ENCODE peak calls at places on chromosomes 2 and 18, in five cellular contexts. M is foreskin keratinocyte, K is choroid plexus epithelial cell, X is kidney tubule cell, O is HS-5. Z is an unnamed sample.

GRCh38 chr2:46657042-46657504 is 177.7 kb downstream of the TMEM247 start:
- DNase-seq in O (no peak), M (no peak), X (peak), K (peak), Z (no peak)

GRCh38 chr18:10070581-10071000 is 156.8 kb downstream of the VAPA start:
- DNase-seq in K (peak), O (no peak), X (peak), M (no peak), Z (no peak)

GRCh38 chr18:37385846-37386435 is 179.7 kb downstream of the CELF4 start:
- DNase-seq in M (no peak), O (peak), X (peak), K (peak), Z (no peak)

GRCh38 chr2:38876407-38876806 is 631 bp downstream of the MORN2 start:
- DNase-seq in M (no peak), K (no peak), X (peak), O (no peak), Z (no peak)

GRCh38 chr2:171522057-171522803 is at the start of gene CYBRD1:
- DNase-seq in M (peak), K (peak), X (peak), O (peak), Z (no peak)

GRCh38 chr2:149597050-149598013 is 9.8 kb upstream of the MMADHC start:
- DNase-seq in K (peak), X (peak), M (peak), O (peak), Z (peak)

GRCh38 chr2:83674050-83674449 is 785.0 kb downstream of the SUCLG1 start:
- DNase-seq in O (no peak), X (no peak), K (no peak), M (no peak), Z (no peak)

GRCh38 chr2:188852752-188853151 is 121.4 kb upstream of the COL3A1 start:
- DNase-seq in K (peak), X (peak), M (no peak), O (peak), Z (no peak)